ENCODE peak calls at places on chromosomes 4 and X, in four cellular contexts. N is MCF 10A, F is thoracic aorta, S is choroid plexus epithelial cell. T is an unnamed sample.

GRCh38 chr4:133921280-133922195 is 280.1 kb downstream of the PABPC4L start:
- DNase-seq in S (peak; percentile 68), F (no peak), N (peak; percentile 38), T (no peak)

GRCh38 chr4:86185659-86186058 is 174.2 kb downstream of the MAPK10 start:
- DNase-seq in F (no peak), N (no peak), S (no peak), T (no peak)

GRCh38 chr4:15521442-15522039 is 51.9 kb downstream of the CC2D2A start:
- DNase-seq in S (peak; percentile 60), F (no peak), N (no peak), T (no peak)

GRCh38 chrX:30653415-30654131 is at the start of gene GK:
- DNase-seq in S (no peak), F (no peak), N (peak; percentile 14), T (no peak)

GRCh38 chr4:124948976-124949597 is 236.6 kb upstream of the ANKRD50 start:
- DNase-seq in N (no peak), S (peak; percentile 68), F (no peak), T (no peak)

GRCh38 chr4:182143086-182143821 is 99.9 kb upstream of the TENM3 start:
- DNase-seq in N (peak; percentile 40), F (no peak), S (peak; percentile 25), T (no peak)

GRCh38 chr4:69038582-69038981 is 57.7 kb upstream of the UGT2B7 start:
- DNase-seq in N (peak; percentile 31), F (no peak), S (no peak), T (no peak)

GRCh38 chrX:96841325-96841724 is 42.4 kb upstream of the RPA4 start:
- DNase-seq in N (no peak), S (no peak), F (no peak), T (no peak)

GRCh38 chr4:139619644-139620043 is 46.0 kb upstream of the MGST2 start:
- DNase-seq in S (peak; percentile 58), F (no peak), N (peak; percentile 56), T (no peak)

GRCh38 chr4:38462659-38463058 is 201.3 kb upstream of the KLF3 start:
- DNase-seq in F (no peak), N (no peak), S (no peak), T (no peak)

GRCh38 chrX:15911729-15912550 is 57.3 kb upstream of the AP1S2 start:
- DNase-seq in N (no peak), S (no peak), F (no peak), T (peak; percentile 34)

GRCh38 chr4:165184220-165184619 is 23.1 kb upstream of the KLHL2 start:
- DNase-seq in F (no peak), S (no peak), N (no peak), T (no peak)

GRCh38 chr4:54281060-54281781 is 52.1 kb downstream of the PDGFRA start:
- DNase-seq in S (peak; percentile 78), N (peak; percentile 91), F (peak; percentile 70), T (no peak)

GRCh38 chrX:120514236-120514635 is 45.1 kb upstream of the LAMP2 start:
- DNase-seq in N (peak; percentile 47), S (peak; percentile 60), F (no peak), T (no peak)

GRCh38 chr4:98468744-98469143 is 189.7 kb downstream of the TSPAN5 start:
- DNase-seq in F (no peak), N (no peak), S (peak; percentile 58), T (no peak)

GRCh38 chr4:87849612-87850011 is 16.8 kb downstream of the MEPE start:
- DNase-seq in F (no peak), N (peak; percentile 31), S (peak; percentile 80), T (no peak)

GRCh38 chr4:169283114-169283509 is 12.4 kb upstream of the SH3RF1 start:
- DNase-seq in F (no peak), S (peak; percentile 75), N (peak; percentile 46), T (no peak)

GRCh38 chr4:48195853-48196252 is 61.8 kb upstream of the TXK start:
- DNase-seq in F (no peak), S (no peak), N (no peak), T (no peak)

GRCh38 chrX:110853610-110854009 is 58.0 kb upstream of the CHRDL1 start:
- DNase-seq in F (no peak), N (peak; percentile 67), S (peak; percentile 3), T (no peak)

GRCh38 chr4:156481845-156482244 is 489.8 kb downstream of the PDGFC start:
- DNase-seq in F (no peak), N (no peak), S (no peak), T (no peak)

GRCh38 chr4:31545755-31546154 is 825.6 kb downstream of the PCDH7 start:
- DNase-seq in N (peak; percentile 4), F (no peak), S (no peak), T (no peak)

GRCh38 chr4:5051210-5051691 is at the start of gene STK32B:
- DNase-seq in F (no peak), N (peak; percentile 45), S (peak; percentile 65), T (peak; percentile 47)

GRCh38 chr4:53128959-53129358 is 236.9 kb downstream of the SCFD2 start:
- DNase-seq in N (peak; percentile 40), S (peak; percentile 34), F (no peak), T (no peak)

GRCh38 chr4:121676388-121677075 is 20.2 kb downstream of the ANXA5 start:
- DNase-seq in F (no peak), S (no peak), N (no peak), T (no peak)

GRCh38 chr4:3236326-3236878 is 12.6 kb upstream of the MSANTD1 start:
- DNase-seq in F (no peak), S (no peak), N (no peak), T (no peak)

GRCh38 chrX:80293354-80293753 is 126.9 kb upstream of the TENT5D start:
- DNase-seq in S (no peak), N (no peak), F (no peak), T (no peak)

GRCh38 chr4:82779032-82779431 is 19.6 kb downstream of the SCD5 start:
- DNase-seq in N (peak; percentile 38), S (peak; percentile 46), F (no peak), T (no peak)

GRCh38 chr4:87973283-87974169 is 2.0 kb upstream of the SPP1 start:
- DNase-seq in N (peak; percentile 70), F (no peak), S (peak; percentile 80), T (peak; percentile 30)

GRCh38 chr4:53583513-53583912 is 7.8 kb downstream of the LNX1 start:
- DNase-seq in N (no peak), S (no peak), F (no peak), T (no peak)

GRCh38 chr4:164252286-164252685 is 501.6 kb upstream of the SMIM31 start:
- DNase-seq in F (no peak), S (peak; percentile 4), N (peak; percentile 8), T (no peak)

GRCh38 chr4:38230821-38231583 is 270.8 kb downstream of the PTTG2 start:
- DNase-seq in S (no peak), F (no peak), N (no peak), T (no peak)

GRCh38 chr4:185682236-185682635 is 129.8 kb downstream of the SORBS2 start:
- DNase-seq in F (no peak), N (peak; percentile 50), S (peak; percentile 25), T (no peak)

GRCh38 chr4:141646969-141647368 is 10.6 kb downstream of the IL15 start:
- DNase-seq in N (no peak), F (no peak), S (peak; percentile 51), T (no peak)

GRCh38 chrX:97529801-97530200 is 646.1 kb downstream of the RPA4 start:
- DNase-seq in N (no peak), F (no peak), S (peak; percentile 82), T (no peak)

GRCh38 chrX:72128881-72129280 is 2.8 kb downstream of the RTL5 start:
- DNase-seq in N (peak; percentile 16), S (peak; percentile 19), F (no peak), T (no peak)

GRCh38 chr4:111934294-111934693 is 211.0 kb upstream of the FAM241A start:
- DNase-seq in N (no peak), S (no peak), F (no peak), T (no peak)

GRCh38 chr4:173002840-173003561 is 165.6 kb upstream of the GALNT7 start:
- DNase-seq in N (no peak), S (no peak), F (no peak), T (no peak)
- TF ChIP-seq CTCF in N (no peak), S (no peak), F (no peak), T (no peak)

DNA sequence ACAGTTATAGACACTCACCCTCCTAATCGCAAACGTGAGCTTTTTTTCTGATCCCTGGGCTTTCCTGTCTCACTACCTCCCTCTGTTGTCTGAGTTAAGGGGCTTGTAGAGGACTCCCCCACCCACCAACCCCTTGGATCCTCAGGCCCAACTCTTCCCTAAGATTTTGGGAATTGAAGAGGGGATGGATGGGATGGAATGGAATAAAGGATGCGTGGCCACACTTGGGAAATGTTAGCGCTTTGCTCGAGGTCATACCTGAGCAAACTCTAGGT is 1.5 kb downstream of the CNKSR2 start:
- DNase-seq in N (no peak), S (no peak), F (no peak), T (no peak)
- TF ChIP-seq CTCF in N (no peak), S (peak; percentile 7), F (no peak), T (no peak)

DNA sequence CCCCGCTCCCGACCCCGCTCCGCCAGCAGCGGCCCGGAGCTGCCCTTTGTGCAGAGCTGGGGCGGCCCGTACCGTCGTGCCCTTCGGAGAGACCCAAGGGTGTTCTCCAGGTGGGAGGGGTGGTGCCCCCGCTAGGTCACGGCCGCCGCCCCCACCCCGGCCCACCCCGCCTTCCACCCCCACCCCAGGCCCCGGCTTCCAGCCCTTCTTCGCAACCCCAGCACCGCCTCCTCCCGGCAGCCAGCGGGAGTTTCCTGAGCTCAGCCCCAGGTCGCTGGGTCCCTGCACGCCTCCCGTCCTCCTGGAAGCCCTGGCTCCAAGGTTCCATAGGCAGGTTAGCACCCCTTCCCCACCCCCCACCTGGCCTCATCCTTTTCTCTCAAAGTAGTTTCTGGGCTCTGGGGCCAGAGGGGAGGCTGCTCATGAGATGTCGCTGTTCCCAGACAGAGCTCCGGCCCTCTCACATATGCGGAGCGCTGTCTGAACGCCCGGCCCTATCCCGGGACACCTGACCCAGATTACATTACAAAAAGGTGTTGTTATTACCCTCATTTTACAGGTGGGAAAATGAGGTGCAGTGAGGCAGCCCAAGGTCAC is 25.2 kb upstream of the FGFR3 start:
- DNase-seq in N (no peak), F (no peak), S (peak; percentile 37), T (peak; percentile 82)
- TF ChIP-seq CTCF in N (no peak), F (no peak), S (peak; percentile 50), T (peak; percentile 50)

GRCh38 chrX:133588827-133589226 is 173.5 kb upstream of the GPC4 start:
- DNase-seq in F (no peak), N (no peak), S (no peak), T (no peak)

GRCh38 chrX:133590703-133591505 is 175.6 kb upstream of the GPC4 start:
- DNase-seq in N (peak; percentile 49), F (no peak), S (peak; percentile 2), T (no peak)

GRCh38 chrX:133587071-133587470 is 171.8 kb upstream of the GPC4 start:
- DNase-seq in F (no peak), S (no peak), N (no peak), T (no peak)

GRCh38 chrX:133586443-133586842 is 171.2 kb upstream of the GPC4 start:
- DNase-seq in F (no peak), N (no peak), S (no peak), T (no peak)

DNA sequence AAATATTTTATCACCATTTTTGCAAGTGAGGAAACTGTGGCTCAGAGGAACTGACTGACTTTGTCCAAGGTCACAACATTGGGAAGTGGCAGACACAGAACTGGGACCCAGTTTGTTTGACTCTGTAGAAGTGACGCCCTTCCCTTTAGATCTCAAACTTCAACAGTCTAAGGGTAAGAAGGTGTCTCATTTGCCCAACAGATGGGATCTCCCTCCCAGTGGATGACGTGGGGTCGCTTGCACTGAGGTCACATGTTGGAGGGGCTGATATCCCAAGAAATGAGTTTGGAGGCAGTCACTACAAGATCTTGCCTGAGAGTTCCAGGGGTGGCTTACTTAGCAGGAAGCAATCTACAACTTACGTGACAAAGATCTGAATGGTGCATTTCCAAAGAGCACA is 172.5 kb upstream of the GPC4 start:
- DNase-seq in N (no peak), S (no peak), F (no peak), T (no peak)
- TF ChIP-seq CTCF in N (no peak), S (no peak), F (no peak), T (no peak)